ENCODE peak calls at places on chromosomes 12 and 14, in five cellular contexts. One of them, this sample, is unnamed.

GRCh38 chr12:93032748-93033147 is 103.7 kb upstream of the EEA1 start:
- DNase-seq in bronchial epithelial cell: no peak
- DNase-seq in glutamatergic neuron: no peak
- DNase-seq in adrenal gland: no peak
- DNase-seq in HFF-Myc: peak
- DNase-seq in this sample: no peak

GRCh38 chr14:54781080-54781479 is 121.5 kb downstream of the GCH1 start:
- DNase-seq in bronchial epithelial cell: no peak
- DNase-seq in HFF-Myc: no peak
- DNase-seq in glutamatergic neuron: no peak
- DNase-seq in adrenal gland: no peak
- DNase-seq in this sample: no peak

GRCh38 chr12:29616664-29617409 is 119.4 kb upstream of the OVCH1 start:
- DNase-seq in HFF-Myc: no peak
- DNase-seq in bronchial epithelial cell: peak
- DNase-seq in adrenal gland: no peak
- DNase-seq in glutamatergic neuron: no peak
- DNase-seq in this sample: no peak

GRCh38 chr14:59698793-59699192 is 122.2 kb upstream of the CCDC175 start:
- DNase-seq in glutamatergic neuron: no peak
- DNase-seq in adrenal gland: no peak
- DNase-seq in bronchial epithelial cell: peak
- DNase-seq in HFF-Myc: no peak
- DNase-seq in this sample: no peak

GRCh38 chr14:77707355-77707723 is 484 bp downstream of the ALKBH1 start:
- DNase-seq in glutamatergic neuron: no peak
- DNase-seq in bronchial epithelial cell: peak
- DNase-seq in HFF-Myc: peak
- DNase-seq in adrenal gland: peak
- DNase-seq in this sample: peak

GRCh38 chr12:49048953-49049352 is 11.6 kb downstream of the KMT2D start:
- DNase-seq in adrenal gland: no peak
- DNase-seq in HFF-Myc: no peak
- DNase-seq in bronchial epithelial cell: no peak
- DNase-seq in glutamatergic neuron: no peak
- DNase-seq in this sample: no peak

GRCh38 chr12:44154128-44154527 is 318.2 kb downstream of the TMEM117 start:
- DNase-seq in glutamatergic neuron: no peak
- DNase-seq in adrenal gland: no peak
- DNase-seq in HFF-Myc: peak
- DNase-seq in bronchial epithelial cell: no peak
- DNase-seq in this sample: no peak

GRCh38 chr12:82952946-82953345 is 266.2 kb downstream of the TMTC2 start:
- DNase-seq in adrenal gland: no peak
- DNase-seq in bronchial epithelial cell: peak
- DNase-seq in glutamatergic neuron: no peak
- DNase-seq in HFF-Myc: no peak
- DNase-seq in this sample: no peak

GRCh38 chr12:26113853-26114719 is 10.8 kb downstream of the BHLHE41 start:
- DNase-seq in bronchial epithelial cell: peak
- DNase-seq in HFF-Myc: no peak
- DNase-seq in glutamatergic neuron: peak
- DNase-seq in adrenal gland: peak
- DNase-seq in this sample: peak

GRCh38 chr12:452667-453210 is 7.0 kb upstream of the B4GALNT3 start:
- DNase-seq in HFF-Myc: no peak
- DNase-seq in glutamatergic neuron: no peak
- DNase-seq in bronchial epithelial cell: no peak
- DNase-seq in adrenal gland: peak
- DNase-seq in this sample: peak

DNA sequence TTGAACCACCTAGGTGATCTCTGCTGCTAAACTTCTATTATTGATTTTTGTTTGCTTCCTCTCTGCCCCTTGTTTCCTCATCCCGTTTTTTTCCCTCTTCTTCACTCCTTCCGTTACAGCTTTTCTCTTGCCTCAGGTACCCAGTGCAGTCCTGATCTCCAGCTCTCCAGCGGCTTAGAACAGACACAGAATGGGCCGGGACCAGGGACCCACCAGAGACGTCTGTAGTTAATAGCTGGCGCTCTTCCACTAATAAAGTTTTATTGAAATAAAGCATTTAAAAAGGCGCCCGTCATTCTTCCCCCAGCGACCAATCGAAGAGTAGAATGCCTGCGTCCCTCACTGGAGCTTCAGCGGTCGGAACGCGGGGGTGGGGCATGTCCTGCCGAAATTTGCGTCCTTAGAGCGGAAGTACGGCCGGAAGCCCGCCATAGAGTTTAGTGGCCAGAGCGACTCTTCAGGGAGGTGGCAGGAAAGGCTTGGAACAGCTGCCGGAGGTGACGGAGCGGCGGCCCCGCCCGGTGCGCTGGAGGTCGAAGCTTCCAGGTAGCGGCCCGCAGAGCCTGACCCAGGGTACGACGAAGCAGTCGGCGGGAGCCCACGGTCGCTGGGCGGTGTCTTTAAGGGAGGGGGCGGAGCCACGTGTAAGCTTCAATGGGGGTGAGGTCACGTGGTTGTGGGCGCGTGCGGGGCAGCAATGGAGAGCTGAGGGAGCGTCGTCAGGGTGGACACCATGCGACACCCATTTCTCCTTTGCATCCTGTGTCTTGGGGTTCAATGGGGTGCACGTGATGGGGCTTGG is at the start of gene COPS7A:
- DNase-seq in bronchial epithelial cell: peak
- DNase-seq in HFF-Myc: peak
- DNase-seq in glutamatergic neuron: peak
- DNase-seq in adrenal gland: peak
- DNase-seq in this sample: peak
- TF ChIP-seq CTCF in bronchial epithelial cell: no peak
- TF ChIP-seq CTCF in HFF-Myc: no peak
- TF ChIP-seq CTCF in glutamatergic neuron: no peak
- TF ChIP-seq CTCF in adrenal gland: no peak
- TF ChIP-seq CTCF in this sample: no peak

DNA sequence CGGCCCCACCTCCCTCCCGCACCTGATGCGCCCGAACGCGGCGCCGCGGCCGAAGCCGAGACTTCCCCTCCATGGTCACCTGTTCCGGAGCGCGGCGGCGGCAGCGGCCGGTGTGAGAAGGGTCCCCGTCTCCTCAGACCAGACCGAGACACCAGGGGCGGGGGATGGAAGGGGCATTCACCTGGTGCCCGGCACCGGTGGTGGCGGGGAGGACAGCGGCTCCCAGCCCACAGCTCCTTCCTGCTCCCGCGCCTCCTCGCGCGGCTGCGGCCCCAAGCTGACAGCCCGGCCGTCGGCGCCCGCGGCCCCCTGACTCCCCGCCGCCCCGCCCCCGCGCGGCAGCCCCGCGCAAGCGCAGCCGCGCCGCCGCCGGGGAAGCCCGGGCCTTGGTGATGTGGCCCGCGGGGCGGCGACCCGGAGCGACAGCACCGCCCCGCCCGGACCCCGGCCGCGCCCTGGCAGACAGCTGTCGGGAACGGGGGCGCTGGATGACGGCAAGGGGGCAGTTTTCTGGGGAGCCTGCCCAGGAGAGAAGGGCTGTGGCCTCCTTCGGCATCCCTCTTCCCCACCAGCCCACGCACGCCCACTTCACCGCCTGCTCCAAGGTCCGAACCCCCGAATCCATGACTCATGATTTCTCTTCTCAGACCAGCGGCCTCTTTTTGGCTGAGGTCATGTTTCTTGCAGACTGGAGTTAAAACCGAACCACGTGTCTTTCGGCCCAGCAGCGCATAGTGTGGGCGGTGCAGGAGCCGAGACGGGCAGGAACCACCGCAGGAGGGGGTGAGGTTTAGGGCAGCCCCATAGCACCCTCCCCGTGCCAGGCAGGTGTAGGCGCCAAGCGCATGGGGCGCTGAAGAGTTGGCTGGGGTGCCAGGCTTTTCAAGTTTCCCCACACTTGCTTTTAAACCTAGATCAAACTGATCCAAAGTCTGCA is at the start of gene SLC41A2:
- DNase-seq in bronchial epithelial cell: peak
- DNase-seq in glutamatergic neuron: peak
- DNase-seq in adrenal gland: peak
- DNase-seq in HFF-Myc: peak
- DNase-seq in this sample: peak
- TF ChIP-seq CTCF in bronchial epithelial cell: peak
- TF ChIP-seq CTCF in glutamatergic neuron: peak
- TF ChIP-seq CTCF in adrenal gland: peak
- TF ChIP-seq CTCF in HFF-Myc: no peak
- TF ChIP-seq CTCF in this sample: peak

GRCh38 chr12:69714542-69714941 is 15.4 kb upstream of the BEST3 start:
- DNase-seq in bronchial epithelial cell: no peak
- DNase-seq in HFF-Myc: no peak
- DNase-seq in adrenal gland: no peak
- DNase-seq in glutamatergic neuron: no peak
- DNase-seq in this sample: no peak

GRCh38 chr12:69712826-69713225 is 13.7 kb upstream of the BEST3 start:
- DNase-seq in HFF-Myc: no peak
- DNase-seq in glutamatergic neuron: no peak
- DNase-seq in adrenal gland: no peak
- DNase-seq in bronchial epithelial cell: no peak
- DNase-seq in this sample: no peak

GRCh38 chr12:69704357-69704756 is 5.3 kb upstream of the BEST3 start:
- DNase-seq in adrenal gland: no peak
- DNase-seq in HFF-Myc: no peak
- DNase-seq in bronchial epithelial cell: no peak
- DNase-seq in glutamatergic neuron: no peak
- DNase-seq in this sample: no peak

GRCh38 chr12:69703146-69703642 is 4.1 kb upstream of the BEST3 start:
- DNase-seq in HFF-Myc: no peak
- DNase-seq in adrenal gland: no peak
- DNase-seq in bronchial epithelial cell: no peak
- DNase-seq in glutamatergic neuron: no peak
- DNase-seq in this sample: no peak

DNA sequence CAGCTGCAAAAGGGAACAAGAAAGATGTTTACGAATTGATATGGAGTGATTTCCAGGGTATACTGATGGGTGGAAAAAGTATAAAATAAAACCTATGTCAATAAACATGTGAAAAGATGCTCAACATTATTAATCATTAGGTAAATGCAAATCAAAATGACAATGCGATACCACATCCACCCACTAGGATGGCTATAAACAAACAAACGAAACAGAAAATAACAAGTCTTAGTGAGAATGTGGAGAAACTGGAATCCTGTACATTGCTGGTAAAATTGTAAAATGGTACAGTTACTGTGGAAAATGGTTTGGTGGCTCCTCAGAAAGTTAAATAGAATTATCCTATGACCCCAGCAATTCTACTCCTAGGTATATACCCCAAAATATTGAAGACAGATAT is 9.5 kb upstream of the BEST3 start:
- DNase-seq in glutamatergic neuron: no peak
- DNase-seq in bronchial epithelial cell: no peak
- DNase-seq in adrenal gland: no peak
- DNase-seq in HFF-Myc: no peak
- DNase-seq in this sample: no peak
- TF ChIP-seq CTCF in glutamatergic neuron: peak
- TF ChIP-seq CTCF in bronchial epithelial cell: no peak
- TF ChIP-seq CTCF in adrenal gland: no peak
- TF ChIP-seq CTCF in HFF-Myc: no peak
- TF ChIP-seq CTCF in this sample: no peak

GRCh38 chr12:129186952-129187351 is 333.7 kb downstream of the GLT1D1 start:
- DNase-seq in bronchial epithelial cell: no peak
- DNase-seq in glutamatergic neuron: no peak
- DNase-seq in adrenal gland: no peak
- DNase-seq in HFF-Myc: no peak
- DNase-seq in this sample: no peak
- TF ChIP-seq CTCF in bronchial epithelial cell: no peak
- TF ChIP-seq CTCF in glutamatergic neuron: no peak
- TF ChIP-seq CTCF in adrenal gland: no peak
- TF ChIP-seq CTCF in HFF-Myc: no peak
- TF ChIP-seq CTCF in this sample: no peak

DNA sequence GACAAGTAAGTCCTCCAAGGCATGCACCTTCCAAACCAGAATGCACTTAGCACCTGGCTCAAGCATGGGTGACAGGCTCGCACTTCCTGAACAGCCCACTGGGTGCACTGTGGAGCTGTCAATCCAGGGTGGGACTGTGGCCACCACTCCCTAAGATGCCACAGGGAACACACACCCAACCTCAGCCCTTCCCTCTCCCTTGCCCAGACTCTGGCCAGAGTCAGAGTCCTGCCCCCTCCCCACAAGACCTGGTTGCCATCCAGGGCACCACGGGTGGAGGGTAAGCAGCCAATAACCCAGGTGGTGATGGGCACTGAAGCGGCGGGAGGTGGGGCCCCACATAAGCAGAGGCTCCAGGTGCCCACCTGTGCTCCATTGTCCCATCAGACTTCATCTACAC is 160.6 kb downstream of the MYRFL start:
- DNase-seq in glutamatergic neuron: peak
- DNase-seq in HFF-Myc: no peak
- DNase-seq in bronchial epithelial cell: no peak
- DNase-seq in adrenal gland: peak
- DNase-seq in this sample: no peak
- TF ChIP-seq CTCF in glutamatergic neuron: peak
- TF ChIP-seq CTCF in HFF-Myc: peak
- TF ChIP-seq CTCF in bronchial epithelial cell: peak
- TF ChIP-seq CTCF in adrenal gland: peak
- TF ChIP-seq CTCF in this sample: peak

DNA sequence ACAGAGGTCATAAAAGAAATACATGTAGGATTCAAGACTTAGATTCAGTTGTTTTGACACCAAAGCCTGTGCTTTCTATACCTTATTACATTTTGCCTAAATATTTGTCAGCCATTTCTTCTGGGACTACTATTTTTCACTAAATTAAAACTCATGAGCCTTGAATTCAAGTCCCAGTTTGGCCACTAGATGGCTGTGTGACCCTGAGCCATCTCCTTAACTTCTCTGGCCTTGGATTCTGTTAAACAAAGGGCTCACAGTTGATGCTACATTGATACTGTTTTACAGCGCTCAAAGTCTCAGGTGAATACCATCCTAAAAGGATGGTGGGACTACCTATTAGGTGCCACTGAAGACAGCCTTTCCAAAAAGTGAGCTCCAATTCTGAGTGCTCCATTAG is 39.6 kb upstream of the CCDC198 start:
- DNase-seq in glutamatergic neuron: peak
- DNase-seq in bronchial epithelial cell: peak
- DNase-seq in adrenal gland: peak
- DNase-seq in HFF-Myc: no peak
- DNase-seq in this sample: peak
- TF ChIP-seq CTCF in glutamatergic neuron: peak
- TF ChIP-seq CTCF in bronchial epithelial cell: peak
- TF ChIP-seq CTCF in adrenal gland: peak
- TF ChIP-seq CTCF in HFF-Myc: peak
- TF ChIP-seq CTCF in this sample: peak

DNA sequence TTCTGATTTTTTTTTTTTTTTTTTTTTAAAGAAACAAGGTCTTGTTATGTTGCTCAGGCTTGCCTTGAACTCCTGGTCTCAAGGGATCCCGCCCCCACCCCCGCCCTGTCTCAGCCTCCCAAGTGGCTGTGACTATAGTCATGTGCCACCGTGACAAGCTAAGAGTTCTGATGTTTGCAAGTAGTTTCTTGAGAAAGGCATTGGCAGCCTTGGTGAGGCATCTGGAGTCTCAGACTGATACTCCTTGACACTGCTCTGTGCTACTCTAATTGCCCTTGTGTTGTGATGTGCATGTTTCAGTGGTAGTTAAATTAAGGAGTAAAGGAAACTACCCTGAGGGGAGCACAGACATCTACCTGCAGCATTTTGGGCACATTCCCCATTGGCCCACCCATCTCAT is 46.2 kb upstream of the OR4E1 start:
- DNase-seq in glutamatergic neuron: no peak
- DNase-seq in HFF-Myc: no peak
- DNase-seq in adrenal gland: no peak
- DNase-seq in bronchial epithelial cell: no peak
- DNase-seq in this sample: no peak
- TF ChIP-seq CTCF in glutamatergic neuron: no peak
- TF ChIP-seq CTCF in HFF-Myc: no peak
- TF ChIP-seq CTCF in adrenal gland: no peak
- TF ChIP-seq CTCF in bronchial epithelial cell: no peak
- TF ChIP-seq CTCF in this sample: no peak

This sample was measured in GM13977.